ENCODE peak calls at places on chromosomes 4 and X, in five cellular contexts. X is H9, B is IMR-90, D is hepatocyte, M is SK-N-SH. O is an unnamed sample.

GRCh38 chr4:3766207-3766790 is at the start of gene ADRA2C:
- DNase-seq in X (no peak), B (no peak), D (peak), M (peak), O (peak)

GRCh38 chr4:92825186-92825715 is 521.5 kb downstream of the GRID2 start:
- DNase-seq in B (no peak), M (no peak), D (peak), X (no peak), O (no peak)

GRCh38 chr4:101973331-101973730 is 182.8 kb downstream of the BANK1 start:
- DNase-seq in B (peak), D (no peak), X (no peak), M (no peak), O (no peak)

GRCh38 chr4:98260047-98260578 is 1.1 kb upstream of the RAP1GDS1 start:
- DNase-seq in D (peak), M (peak), X (peak), B (peak), O (peak)

GRCh38 chr4:173494013-173494970 is 35.7 kb downstream of the HAND2 start:
- DNase-seq in M (no peak), B (peak), D (peak), X (peak), O (peak)

GRCh38 chr4:2871911-2872310 is 28.3 kb downstream of the ADD1 start:
- DNase-seq in D (no peak), M (no peak), X (no peak), B (no peak), O (no peak)

GRCh38 chr4:40486534-40486933 is 143.1 kb downstream of the RBM47 start:
- DNase-seq in D (no peak), X (no peak), M (no peak), B (peak), O (no peak)

GRCh38 chr4:86367577-86367976 is 7.7 kb upstream of the MAPK10 start:
- DNase-seq in B (no peak), M (no peak), X (no peak), D (no peak), O (no peak)

GRCh38 chrX:35439692-35440091 is 358.4 kb upstream of the MAGEB16 start:
- DNase-seq in D (no peak), X (no peak), M (no peak), B (no peak), O (no peak)

GRCh38 chr4:187767687-187768086 is 227.9 kb upstream of the ZFP42 start:
- DNase-seq in B (no peak), X (no peak), M (no peak), D (no peak), O (no peak)

GRCh38 chr4:581181-581580 is 5.1 kb upstream of the TMEM271 start:
- DNase-seq in M (no peak), B (no peak), X (no peak), D (no peak), O (no peak)

GRCh38 chrX:124086411-124086810 is 124.9 kb downstream of the STAG2 start:
- DNase-seq in B (no peak), X (no peak), D (no peak), M (no peak), O (no peak)

GRCh38 chr4:108795733-108796132 is 32.9 kb upstream of the ETNPPL start:
- DNase-seq in X (no peak), M (no peak), D (no peak), B (no peak), O (no peak)

GRCh38 chrX:112008724-112009123 is 73.9 kb downstream of the TRPC5 start:
- DNase-seq in B (no peak), X (no peak), M (no peak), D (no peak), O (no peak)

GRCh38 chr4:101954975-101955678 is 164.6 kb downstream of the BANK1 start:
- DNase-seq in X (no peak), D (no peak), B (no peak), M (no peak), O (no peak)

GRCh38 chr4:37822220-37822619 is 4.3 kb upstream of the PGM2 start:
- DNase-seq in X (no peak), D (no peak), B (no peak), M (no peak), O (no peak)

GRCh38 chr4:182492456-182492855 is 249.3 kb downstream of the TENM3 start:
- DNase-seq in X (no peak), M (no peak), B (peak), D (peak), O (no peak)

GRCh38 chr4:179415016-179415841 is 1973.0 kb upstream of the AGA start:
- DNase-seq in X (no peak), D (no peak), B (peak), M (no peak), O (no peak)

GRCh38 chr4:101596786-101597185 is 193.7 kb upstream of the BANK1 start:
- DNase-seq in X (no peak), M (no peak), B (no peak), D (no peak), O (no peak)

GRCh38 chrX:148501121-148502066 is 977 bp downstream of the AFF2 start:
- DNase-seq in B (no peak), M (peak), D (peak), X (peak), O (peak)

GRCh38 chr4:76905521-76905920 is 7.6 kb upstream of the SOWAHB start:
- DNase-seq in D (no peak), M (no peak), X (no peak), B (peak), O (no peak)

GRCh38 chr4:28702571-28702970 is 1841.9 kb downstream of the STIM2 start:
- DNase-seq in M (no peak), B (peak), D (no peak), X (no peak), O (no peak)

GRCh38 chrX:119041175-119041574 is 31.6 kb upstream of the CT47C1 start:
- DNase-seq in D (peak), X (no peak), M (no peak), B (peak), O (no peak)

GRCh38 chrX:17689971-17690409 is 47.3 kb upstream of the SCML1 start:
- DNase-seq in X (no peak), D (peak), B (peak), M (peak), O (peak)

GRCh38 chrX:149248073-149248625 is 257.0 kb downstream of the IDS start:
- DNase-seq in M (no peak), X (no peak), B (no peak), D (no peak), O (no peak)

GRCh38 chrX:47467106-47467505 is 15.9 kb downstream of the ZNF41 start:
- DNase-seq in D (no peak), M (no peak), X (no peak), B (no peak), O (no peak)

GRCh38 chr4:138706206-138706605 is 309.4 kb upstream of the NOCT start:
- DNase-seq in B (peak), D (no peak), X (no peak), M (no peak), O (no peak)

GRCh38 chrX:2608638-2609430 is 82.3 kb upstream of the CD99 start:
- DNase-seq in M (peak), D (peak), B (peak), X (peak), O (peak)

GRCh38 chr4:38279650-38280322 is 319.6 kb downstream of the PTTG2 start:
- DNase-seq in B (no peak), M (no peak), D (peak), X (no peak), O (no peak)

GRCh38 chr4:121464854-121465253 is 84.0 kb upstream of the QRFPR start:
- DNase-seq in X (no peak), B (no peak), M (no peak), D (no peak), O (peak)

GRCh38 chr4:79164961-79165610 is 160.8 kb downstream of the NAA11 start:
- DNase-seq in X (no peak), B (no peak), M (no peak), D (no peak), O (no peak)

GRCh38 chr4:74304136-74304628 is 4.1 kb upstream of the EPGN start:
- DNase-seq in D (no peak), B (no peak), X (no peak), M (no peak), O (no peak)

GRCh38 chr4:170025523-170026252 is 507 bp downstream of the MFAP3L start:
- DNase-seq in X (no peak), B (no peak), M (peak), D (peak), O (peak)

GRCh38 chrX:12245650-12246645 is 107.7 kb downstream of the FRMPD4 start:
- DNase-seq in B (peak), D (peak), M (no peak), X (no peak), O (no peak)

GRCh38 chr4:89562715-89563114 is 255.1 kb upstream of the GPRIN3 start:
- DNase-seq in B (peak), M (no peak), X (no peak), D (no peak), O (no peak)

GRCh38 chr4:8099981-8100464 is 58.6 kb downstream of the ABLIM2 start:
- DNase-seq in D (no peak), B (no peak), M (no peak), X (no peak), O (no peak)

DNA sequence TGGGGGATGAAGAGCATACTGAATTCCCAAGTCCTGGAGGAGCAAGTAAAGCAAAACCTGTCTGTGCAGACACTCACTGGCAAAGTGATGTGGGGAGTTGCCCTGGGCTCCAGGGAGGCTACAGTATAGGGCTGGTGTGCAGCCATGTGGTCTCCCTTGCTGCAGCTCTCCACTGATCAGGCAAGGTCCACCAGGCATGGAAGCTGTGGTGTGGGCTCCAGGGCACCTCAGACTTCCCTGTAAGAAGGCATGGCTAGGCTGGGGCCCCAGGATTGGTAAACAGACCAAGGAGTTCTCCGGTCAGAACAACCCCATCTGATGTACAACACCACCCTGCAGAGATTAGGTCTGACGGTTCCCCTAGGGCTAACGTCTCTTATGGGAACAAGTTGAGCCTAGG is 241.9 kb upstream of the NDST4 start:
- DNase-seq in D (no peak), M (no peak), B (no peak), X (no peak), O (no peak)
- TF ChIP-seq CTCF in D (no peak), M (no peak), B (no peak), X (no peak), O (no peak)

GRCh38 chr4:56078866-56079265 is 130.1 kb downstream of the CEP135 start:
- DNase-seq in M (no peak), B (no peak), X (no peak), D (no peak), O (no peak)
- H2AFZ ChIP-seq in M (no peak), B (no peak), X (no peak), D (no peak), O (no peak)

DNA sequence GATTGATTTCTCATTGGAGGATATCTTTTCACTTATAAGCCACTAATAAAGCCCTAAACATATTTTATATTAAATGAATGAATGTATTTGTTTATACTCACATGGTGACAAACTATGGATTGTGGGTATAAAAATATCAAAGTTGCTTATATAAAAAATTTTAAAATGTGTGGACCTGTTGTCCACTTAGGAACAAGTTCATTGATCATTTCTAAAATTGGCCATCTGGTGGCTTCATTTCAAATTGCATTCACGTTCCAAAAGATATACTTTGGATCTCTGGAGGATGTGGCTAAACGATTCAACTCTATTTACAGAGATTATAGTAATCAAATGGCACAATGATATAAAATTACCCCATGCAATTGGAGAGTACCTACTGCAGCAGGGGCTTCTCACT is 32.5 kb downstream of the FSTL5 start:
- DNase-seq in B (no peak), M (no peak), D (no peak), X (no peak), O (peak)
- TF ChIP-seq CTCF in B (no peak), M (peak), D (peak), X (peak), O (no peak)

DNA sequence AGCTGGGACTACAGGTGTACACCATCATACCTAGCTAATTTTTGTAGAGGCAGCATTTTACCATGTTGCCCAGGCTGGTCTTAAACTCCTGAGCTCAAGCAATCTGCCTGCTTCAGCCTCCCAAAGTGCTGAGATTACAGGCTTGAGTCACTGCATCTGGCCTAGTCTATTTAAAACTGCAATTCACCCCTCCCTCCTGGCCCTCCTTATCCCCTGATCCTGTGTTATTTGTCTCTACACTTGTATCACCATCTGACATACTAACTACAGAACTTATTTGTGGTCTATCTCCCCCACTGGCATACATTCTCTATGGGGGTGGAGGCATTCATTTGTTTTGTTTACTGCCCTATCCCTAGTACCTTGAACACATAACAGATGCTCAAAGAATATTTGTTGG is 23.7 kb downstream of the CC2D2A start:
- DNase-seq in M (no peak), X (no peak), B (peak), D (no peak), O (no peak)
- H2AFZ ChIP-seq in M (no peak), X (no peak), B (no peak), D (no peak), O (no peak)

DNA sequence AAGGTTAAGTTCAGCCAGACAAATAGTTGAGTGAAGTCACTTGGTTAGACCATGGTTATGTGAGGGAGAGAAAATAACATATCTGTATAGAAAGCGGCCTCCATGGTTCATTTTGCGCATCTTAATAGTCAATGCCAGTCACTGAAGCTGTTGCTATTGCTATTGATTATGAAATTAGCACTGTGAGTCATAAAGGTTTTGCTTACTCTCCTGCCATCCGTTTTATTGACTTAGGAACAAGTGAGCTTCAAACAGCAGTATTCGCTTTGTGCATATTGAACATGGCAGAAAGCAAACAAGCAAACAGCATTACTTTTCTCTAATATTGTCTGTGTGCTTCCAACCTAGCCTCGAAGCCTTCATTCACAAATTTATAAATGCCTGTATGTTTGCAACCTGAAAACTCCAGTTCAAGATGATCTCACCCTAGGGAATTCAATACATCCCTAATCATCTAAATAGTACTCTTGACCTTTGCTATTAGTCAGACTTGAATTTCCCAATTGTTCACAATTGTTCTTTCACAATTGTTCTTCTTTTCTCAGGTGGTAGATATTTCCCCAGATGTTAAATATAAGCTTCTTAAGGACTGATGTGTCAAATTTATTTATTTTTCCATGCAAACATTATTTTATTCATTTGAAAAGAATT is 55.9 kb upstream of the GABRA2 start:
- DNase-seq in D (no peak), M (no peak), B (peak), X (no peak), O (no peak)
- TF ChIP-seq CTCF in D (no peak), M (no peak), B (no peak), X (no peak), O (no peak)

GRCh38 chr4:31896349-31896748 is 1176.2 kb downstream of the PCDH7 start:
- DNase-seq in M (no peak), X (no peak), D (no peak), B (no peak), O (no peak)
- H2AFZ ChIP-seq in M (no peak), X (no peak), D (no peak), B (no peak), O (no peak)

O was measured in GM23338.